ENCODE peak calls at places on chromosomes 3 and 15, in six cellular contexts. J is left cardiac atrium; D is HEK293T; A is CD4-positive, alpha-beta T cell; S is mucosa of gallbladder; L is stimulated activated CD8-positive, alpha-beta memory T cell treated with anti-CD3 and anti-CD28 coated beads, Interleukin-12 subunit alpha, Interleukin-12 subunit beta, amount 100 ng/mL, for 4 hours. U is an unnamed sample.

GRCh38 chr15:37900286-37901221 is 33.9 kb upstream of the TMCO5A start:
- DNase-seq in J (no peak), L (no peak), D (no peak), S (no peak), A (no peak), U (peak)

GRCh38 chr3:186626254-186626847 is 13.5 kb downstream of the AHSG start:
- DNase-seq in D (no peak), A (no peak), S (no peak), L (no peak), J (no peak), U (no peak)

GRCh38 chr3:124491098-124491497 is 239.2 kb upstream of the UMPS start:
- DNase-seq in A (no peak), J (no peak), D (no peak), L (no peak), S (no peak), U (no peak)

GRCh38 chr3:160184655-160185054 is 40.6 kb upstream of the C3orf80 start:
- DNase-seq in D (no peak), A (no peak), J (no peak), S (no peak), L (no peak), U (no peak)

GRCh38 chr3:122858373-122858772 is 63.5 kb downstream of the SLC49A4 start:
- DNase-seq in J (no peak), A (no peak), S (no peak), D (no peak), L (no peak), U (peak)

GRCh38 chr15:91956026-91956723 is 102.7 kb downstream of the SLCO3A1 start:
- DNase-seq in D (no peak), S (no peak), L (no peak), A (no peak), J (peak), U (peak)

GRCh38 chr15:89360294-89360971 is 25.8 kb upstream of the POLG start:
- DNase-seq in L (no peak), J (no peak), D (no peak), A (no peak), S (no peak), U (no peak)

GRCh38 chr15:36407647-36408046 is 171.8 kb upstream of the CDIN1 start:
- DNase-seq in J (no peak), S (no peak), A (no peak), D (no peak), L (no peak), U (peak)

GRCh38 chr15:55796321-55796965 is 53.5 kb upstream of the PRTG start:
- DNase-seq in A (no peak), L (no peak), S (no peak), J (no peak), D (no peak), U (peak)

GRCh38 chr15:32974691-32975090 is 219.8 kb downstream of the FMN1 start:
- DNase-seq in S (no peak), A (no peak), L (no peak), D (no peak), J (no peak), U (no peak)

GRCh38 chr3:169085827-169086226 is 577.7 kb downstream of the MECOM start:
- DNase-seq in J (no peak), D (no peak), A (no peak), S (no peak), L (no peak), U (peak)

GRCh38 chr15:85694086-85694485 is 100.6 kb downstream of the KLHL25 start:
- DNase-seq in J (no peak), D (no peak), L (no peak), S (no peak), A (no peak), U (no peak)

GRCh38 chr3:187041362-187042061 is 97.8 kb downstream of the RPL39L start:
- DNase-seq in A (peak), L (no peak), J (no peak), D (no peak), S (no peak), U (peak)

GRCh38 chr3:103767635-103768034 is 1332.8 kb downstream of the ZPLD1 start:
- DNase-seq in J (no peak), A (no peak), S (no peak), L (no peak), D (no peak), U (no peak)

GRCh38 chr3:123605789-123606234 is 21.0 kb upstream of the HACD2 start:
- DNase-seq in L (no peak), S (peak), D (no peak), J (no peak), A (no peak), U (peak)

GRCh38 chr3:60812544-60812943 is 438.7 kb downstream of the FHIT start:
- DNase-seq in D (no peak), S (no peak), L (no peak), J (no peak), A (no peak), U (no peak)

GRCh38 chr15:53716909-53717878 is 42.3 kb downstream of the WDR72 start:
- DNase-seq in S (no peak), D (no peak), L (no peak), A (no peak), J (no peak), U (no peak)

GRCh38 chr15:100457201-100457600 is 71.5 kb downstream of the CERS3 start:
- DNase-seq in S (no peak), J (no peak), A (no peak), D (no peak), L (no peak), U (peak)

GRCh38 chr3:43346990-43347749 is 60.8 kb downstream of the SNRK start:
- DNase-seq in D (no peak), L (peak), J (no peak), A (peak), S (no peak), U (no peak)

GRCh38 chr15:85296615-85297402 is 83.6 kb upstream of the AKAP13 start:
- DNase-seq in S (peak), J (peak), A (peak), L (peak), D (peak), U (peak)

GRCh38 chr3:48661501-48662139 is 1.1 kb downstream of the CELSR3 start:
- DNase-seq in J (peak), D (peak), L (peak), S (peak), A (peak), U (peak)

GRCh38 chr3:46701211-46701939 is at the start of gene TMIE:
- DNase-seq in S (no peak), D (no peak), L (no peak), J (peak), A (no peak), U (peak)

GRCh38 chr3:140842984-140843649 is 98.5 kb upstream of the SLC25A36 start:
- DNase-seq in S (no peak), A (no peak), J (no peak), L (no peak), D (no peak), U (no peak)

GRCh38 chr3:126924458-126924857 is 58.5 kb upstream of the PLXNA1 start:
- DNase-seq in J (no peak), A (no peak), S (no peak), L (no peak), D (no peak), U (no peak)

GRCh38 chr15:67784057-67784781 is 41.1 kb upstream of the SKOR1 start:
- DNase-seq in D (no peak), L (no peak), A (peak), S (no peak), J (no peak), U (no peak)

GRCh38 chr3:73028803-73029202 is 32.2 kb downstream of the PPP4R2 start:
- DNase-seq in A (no peak), S (no peak), L (no peak), D (no peak), J (no peak), U (no peak)

GRCh38 chr15:85865070-85865684 is 70.5 kb upstream of the KLHL25 start:
- DNase-seq in S (no peak), D (peak), L (no peak), J (no peak), A (no peak), U (peak)

GRCh38 chr3:160449660-160450598 is at the start of gene TRIM59:
- DNase-seq in L (peak), A (peak), S (peak), J (peak), D (peak), U (peak)

GRCh38 chr3:124610130-124610529 is 120.1 kb upstream of the UMPS start:
- DNase-seq in D (no peak), J (no peak), A (no peak), L (no peak), S (no peak), U (no peak)